ENCODE peak calls at places on chromosome 16, in seven cellular contexts. One of them, this sample, is unnamed.

GRCh38 chr16:85774136-85774535 is 23.2 kb upstream of the C16orf74 start:
- DNase-seq in A549: no peak
- DNase-seq in activated T-cell treated with anti-CD3 and anti-CD28 coated beads for 1 hour: no peak
- DNase-seq in hepatic stellate cell: no peak
- DNase-seq in HT-29: no peak
- DNase-seq in heart left ventricle: no peak
- DNase-seq in psoas muscle: no peak
- DNase-seq in this sample: no peak

GRCh38 chr16:50169555-50170096 is 16.5 kb downstream of the TENT4B start:
- DNase-seq in hepatic stellate cell: no peak
- DNase-seq in A549: no peak
- DNase-seq in HT-29: no peak
- DNase-seq in psoas muscle: no peak
- DNase-seq in heart left ventricle: no peak
- DNase-seq in activated T-cell treated with anti-CD3 and anti-CD28 coated beads for 1 hour: no peak
- DNase-seq in this sample: no peak

GRCh38 chr16:82331397-82331796 is 161.4 kb upstream of the MPHOSPH6 start:
- DNase-seq in activated T-cell treated with anti-CD3 and anti-CD28 coated beads for 1 hour: no peak
- DNase-seq in A549: no peak
- DNase-seq in HT-29: no peak
- DNase-seq in heart left ventricle: no peak
- DNase-seq in psoas muscle: no peak
- DNase-seq in hepatic stellate cell: no peak
- DNase-seq in this sample: no peak

GRCh38 chr16:24810951-24811843 is 34.6 kb upstream of the SLC5A11 start:
- DNase-seq in psoas muscle: no peak
- DNase-seq in hepatic stellate cell: no peak
- DNase-seq in HT-29: no peak
- DNase-seq in heart left ventricle: no peak
- DNase-seq in A549: no peak
- DNase-seq in activated T-cell treated with anti-CD3 and anti-CD28 coated beads for 1 hour: no peak
- DNase-seq in this sample: no peak

GRCh38 chr16:72658888-72659717 is 388.8 kb downstream of the ZFHX3 start:
- DNase-seq in HT-29: no peak
- DNase-seq in A549: no peak
- DNase-seq in activated T-cell treated with anti-CD3 and anti-CD28 coated beads for 1 hour: no peak
- DNase-seq in psoas muscle: no peak
- DNase-seq in heart left ventricle: no peak
- DNase-seq in hepatic stellate cell: no peak
- DNase-seq in this sample: no peak

GRCh38 chr16:1534021-1535020 is 855 bp downstream of the TMEM204 start:
- DNase-seq in activated T-cell treated with anti-CD3 and anti-CD28 coated beads for 1 hour: no peak
- DNase-seq in heart left ventricle: no peak
- DNase-seq in psoas muscle: no peak
- DNase-seq in HT-29: no peak
- DNase-seq in hepatic stellate cell: peak; percentile 58
- DNase-seq in A549: no peak
- DNase-seq in this sample: no peak

GRCh38 chr16:19389246-19389645 is 28.4 kb upstream of the TMC5 start:
- DNase-seq in heart left ventricle: no peak
- DNase-seq in HT-29: peak; percentile 91
- DNase-seq in hepatic stellate cell: no peak
- DNase-seq in activated T-cell treated with anti-CD3 and anti-CD28 coated beads for 1 hour: peak; percentile 21
- DNase-seq in psoas muscle: no peak
- DNase-seq in A549: peak; percentile 68
- DNase-seq in this sample: peak; percentile 14

GRCh38 chr16:89282523-89282922 is 65.0 kb downstream of the ZNF778 start:
- DNase-seq in activated T-cell treated with anti-CD3 and anti-CD28 coated beads for 1 hour: no peak
- DNase-seq in heart left ventricle: no peak
- DNase-seq in psoas muscle: no peak
- DNase-seq in hepatic stellate cell: no peak
- DNase-seq in A549: no peak
- DNase-seq in HT-29: no peak
- DNase-seq in this sample: no peak

GRCh38 chr16:66064811-66065530 is 301.5 kb upstream of the CDH5 start:
- DNase-seq in activated T-cell treated with anti-CD3 and anti-CD28 coated beads for 1 hour: no peak
- DNase-seq in heart left ventricle: no peak
- DNase-seq in psoas muscle: no peak
- DNase-seq in hepatic stellate cell: no peak
- DNase-seq in HT-29: no peak
- DNase-seq in A549: no peak
- DNase-seq in this sample: no peak

GRCh38 chr16:19882641-19883040 is 2.0 kb downstream of the GPRC5B start:
- DNase-seq in activated T-cell treated with anti-CD3 and anti-CD28 coated beads for 1 hour: no peak
- DNase-seq in heart left ventricle: no peak
- DNase-seq in HT-29: no peak
- DNase-seq in hepatic stellate cell: no peak
- DNase-seq in psoas muscle: no peak
- DNase-seq in A549: no peak
- DNase-seq in this sample: no peak

GRCh38 chr16:17972460-17972943 is 364.0 kb downstream of the NPIPA8 start:
- DNase-seq in activated T-cell treated with anti-CD3 and anti-CD28 coated beads for 1 hour: no peak
- DNase-seq in A549: no peak
- DNase-seq in heart left ventricle: no peak
- DNase-seq in HT-29: no peak
- DNase-seq in hepatic stellate cell: no peak
- DNase-seq in psoas muscle: peak; percentile 19
- DNase-seq in this sample: no peak

GRCh38 chr16:3020247-3020603 is at the start of gene TNFRSF12A:
- DNase-seq in psoas muscle: peak; percentile 85
- DNase-seq in HT-29: peak; percentile 87
- DNase-seq in hepatic stellate cell: peak; percentile 89
- DNase-seq in heart left ventricle: peak; percentile 84
- DNase-seq in A549: peak; percentile 82
- DNase-seq in activated T-cell treated with anti-CD3 and anti-CD28 coated beads for 1 hour: peak; percentile 52
- DNase-seq in this sample: peak; percentile 74

GRCh38 chr16:55283776-55284717 is 40.0 kb upstream of the IRX6 start:
- DNase-seq in psoas muscle: no peak
- DNase-seq in activated T-cell treated with anti-CD3 and anti-CD28 coated beads for 1 hour: no peak
- DNase-seq in HT-29: no peak
- DNase-seq in hepatic stellate cell: no peak
- DNase-seq in heart left ventricle: no peak
- DNase-seq in A549: no peak
- DNase-seq in this sample: no peak

GRCh38 chr16:28218109-28218508 is 6.3 kb upstream of the XPO6 start:
- DNase-seq in heart left ventricle: no peak
- DNase-seq in A549: peak; percentile 49
- DNase-seq in hepatic stellate cell: peak; percentile 40
- DNase-seq in HT-29: no peak
- DNase-seq in psoas muscle: no peak
- DNase-seq in activated T-cell treated with anti-CD3 and anti-CD28 coated beads for 1 hour: peak; percentile 37
- DNase-seq in this sample: no peak

GRCh38 chr16:1809281-1809801 is 15.8 kb upstream of the IGFALS start:
- DNase-seq in A549: peak; percentile 50
- DNase-seq in heart left ventricle: no peak
- DNase-seq in psoas muscle: no peak
- DNase-seq in hepatic stellate cell: no peak
- DNase-seq in activated T-cell treated with anti-CD3 and anti-CD28 coated beads for 1 hour: no peak
- DNase-seq in HT-29: peak; percentile 4
- DNase-seq in this sample: no peak

GRCh38 chr16:88453217-88453531 is at the start of gene ZFPM1:
- DNase-seq in activated T-cell treated with anti-CD3 and anti-CD28 coated beads for 1 hour: no peak
- DNase-seq in HT-29: no peak
- DNase-seq in A549: no peak
- DNase-seq in hepatic stellate cell: no peak
- DNase-seq in psoas muscle: no peak
- DNase-seq in heart left ventricle: no peak
- DNase-seq in this sample: no peak

GRCh38 chr16:68062910-68063393 is 22.2 kb upstream of the NFATC3 start:
- DNase-seq in heart left ventricle: no peak
- DNase-seq in HT-29: no peak
- DNase-seq in activated T-cell treated with anti-CD3 and anti-CD28 coated beads for 1 hour: no peak
- DNase-seq in hepatic stellate cell: no peak
- DNase-seq in psoas muscle: no peak
- DNase-seq in A549: no peak
- DNase-seq in this sample: no peak

GRCh38 chr16:59729613-59730012 is 995.5 kb upstream of the GOT2 start:
- DNase-seq in psoas muscle: no peak
- DNase-seq in activated T-cell treated with anti-CD3 and anti-CD28 coated beads for 1 hour: no peak
- DNase-seq in hepatic stellate cell: no peak
- DNase-seq in A549: no peak
- DNase-seq in HT-29: no peak
- DNase-seq in heart left ventricle: no peak
- DNase-seq in this sample: no peak

GRCh38 chr16:74954763-74955162 is 30.2 kb downstream of the WDR59 start:
- DNase-seq in activated T-cell treated with anti-CD3 and anti-CD28 coated beads for 1 hour: no peak
- DNase-seq in A549: no peak
- DNase-seq in psoas muscle: no peak
- DNase-seq in hepatic stellate cell: no peak
- DNase-seq in heart left ventricle: no peak
- DNase-seq in HT-29: no peak
- DNase-seq in this sample: no peak

GRCh38 chr16:12392585-12393089 is 411.1 kb downstream of the CPPED1 start:
- DNase-seq in A549: no peak
- DNase-seq in hepatic stellate cell: no peak
- DNase-seq in heart left ventricle: no peak
- DNase-seq in HT-29: no peak
- DNase-seq in psoas muscle: no peak
- DNase-seq in activated T-cell treated with anti-CD3 and anti-CD28 coated beads for 1 hour: no peak
- DNase-seq in this sample: no peak

GRCh38 chr16:68041783-68042182 is 18.7 kb downstream of the DUS2 start:
- DNase-seq in A549: no peak
- DNase-seq in hepatic stellate cell: no peak
- DNase-seq in heart left ventricle: no peak
- DNase-seq in psoas muscle: no peak
- DNase-seq in HT-29: no peak
- DNase-seq in activated T-cell treated with anti-CD3 and anti-CD28 coated beads for 1 hour: no peak
- DNase-seq in this sample: no peak

GRCh38 chr16:87607871-87608270 is 5.6 kb downstream of the JPH3 start:
- DNase-seq in activated T-cell treated with anti-CD3 and anti-CD28 coated beads for 1 hour: no peak
- DNase-seq in hepatic stellate cell: no peak
- DNase-seq in psoas muscle: no peak
- DNase-seq in A549: no peak
- DNase-seq in HT-29: no peak
- DNase-seq in heart left ventricle: no peak
- DNase-seq in this sample: no peak

GRCh38 chr16:69089091-69089912 is 16.2 kb upstream of the HAS3 start:
- DNase-seq in A549: peak; percentile 35
- DNase-seq in activated T-cell treated with anti-CD3 and anti-CD28 coated beads for 1 hour: no peak
- DNase-seq in psoas muscle: no peak
- DNase-seq in hepatic stellate cell: no peak
- DNase-seq in heart left ventricle: no peak
- DNase-seq in HT-29: no peak
- DNase-seq in this sample: no peak

GRCh38 chr16:27291722-27292240 is 22.0 kb upstream of the IL4R start:
- DNase-seq in hepatic stellate cell: no peak
- DNase-seq in heart left ventricle: no peak
- DNase-seq in A549: no peak
- DNase-seq in HT-29: no peak
- DNase-seq in activated T-cell treated with anti-CD3 and anti-CD28 coated beads for 1 hour: no peak
- DNase-seq in psoas muscle: no peak
- DNase-seq in this sample: no peak

GRCh38 chr16:81210807-81211206 is 27.7 kb upstream of the BCO1 start:
- DNase-seq in A549: no peak
- DNase-seq in activated T-cell treated with anti-CD3 and anti-CD28 coated beads for 1 hour: no peak
- DNase-seq in hepatic stellate cell: no peak
- DNase-seq in heart left ventricle: no peak
- DNase-seq in HT-29: no peak
- DNase-seq in psoas muscle: no peak
- DNase-seq in this sample: no peak

GRCh38 chr16:50400967-50401348 is 32.2 kb upstream of the BRD7 start:
- DNase-seq in HT-29: no peak
- DNase-seq in hepatic stellate cell: no peak
- DNase-seq in A549: no peak
- DNase-seq in activated T-cell treated with anti-CD3 and anti-CD28 coated beads for 1 hour: no peak
- DNase-seq in psoas muscle: no peak
- DNase-seq in heart left ventricle: no peak
- DNase-seq in this sample: no peak

GRCh38 chr16:53829186-53829747 is 125.3 kb downstream of the FTO start:
- DNase-seq in hepatic stellate cell: peak; percentile 9
- DNase-seq in heart left ventricle: no peak
- DNase-seq in HT-29: peak; percentile 1
- DNase-seq in psoas muscle: no peak
- DNase-seq in activated T-cell treated with anti-CD3 and anti-CD28 coated beads for 1 hour: no peak
- DNase-seq in A549: no peak
- DNase-seq in this sample: no peak

GRCh38 chr16:35176449-35176848 is 1717.0 kb downstream of the TP53TG3F start:
- DNase-seq in activated T-cell treated with anti-CD3 and anti-CD28 coated beads for 1 hour: no peak
- DNase-seq in A549: no peak
- DNase-seq in HT-29: no peak
- DNase-seq in heart left ventricle: peak; percentile 72
- DNase-seq in psoas muscle: no peak
- DNase-seq in hepatic stellate cell: no peak
- DNase-seq in this sample: peak; percentile 45

GRCh38 chr16:58883131-58883530 is 149.0 kb upstream of the GOT2 start:
- DNase-seq in A549: no peak
- DNase-seq in heart left ventricle: no peak
- DNase-seq in HT-29: no peak
- DNase-seq in hepatic stellate cell: no peak
- DNase-seq in psoas muscle: no peak
- DNase-seq in activated T-cell treated with anti-CD3 and anti-CD28 coated beads for 1 hour: no peak
- DNase-seq in this sample: no peak

GRCh38 chr16:55678061-55678935 is 22.5 kb downstream of the SLC6A2 start:
- DNase-seq in HT-29: no peak
- DNase-seq in hepatic stellate cell: no peak
- DNase-seq in activated T-cell treated with anti-CD3 and anti-CD28 coated beads for 1 hour: no peak
- DNase-seq in A549: no peak
- DNase-seq in psoas muscle: no peak
- DNase-seq in heart left ventricle: no peak
- DNase-seq in this sample: no peak